ENCODE peak calls at places on chromosomes 11 and 22, in four cellular contexts. X is IMR-90, A is K562, C is keratinocyte. M is an unnamed sample. For H3K9me1, the result is how much of the 10 kb centered on the place peaks cover.

GRCh38 chr11:119006696-119007095 is 8.8 kb downstream of the CENATAC start:
- DNase-seq in X (no peak), A (no peak), C (no peak), M (no peak)

GRCh38 chr22:19061471-19062138 is 60.6 kb downstream of the DGCR2 start:
- DNase-seq in X (no peak), A (no peak), C (no peak), M (no peak)

GRCh38 chr22:37661160-37661924 is 2.8 kb downstream of the PDXP start:
- DNase-seq in X (peak), A (no peak), C (no peak), M (no peak)

GRCh38 chr22:50015451-50016307 is 3.1 kb upstream of the IL17REL start:
- DNase-seq in X (no peak), A (no peak), C (no peak), M (no peak)

GRCh38 chr22:17260950-17261349 is 41.7 kb upstream of the ADA2 start:
- DNase-seq in X (no peak), A (no peak), C (no peak), M (no peak)

GRCh38 chr22:20141186-20142077 is 9.4 kb downstream of the CCDC188 start:
- DNase-seq in X (peak), A (no peak), C (no peak), M (no peak)

GRCh38 chr11:26227311-26227710 is 104.6 kb upstream of the ANO3 start:
- DNase-seq in X (peak), A (no peak), C (peak), M (peak)

GRCh38 chr11:115286614-115287013 is 217.6 kb downstream of the CADM1 start:
- DNase-seq in X (no peak), A (no peak), C (no peak), M (no peak)

GRCh38 chr11:9003573-9004309 is at the start of gene NRIP3:
- DNase-seq in X (peak), A (peak), C (no peak), M (peak)

GRCh38 chr11:66126808-66127555 is 56.9 kb downstream of the PACS1 start:
- DNase-seq in X (peak), A (no peak), C (peak), M (peak)

GRCh38 chr22:47788461-47788860 is 1026.0 kb downstream of the TBC1D22A start:
- DNase-seq in X (no peak), A (no peak), C (no peak), M (no peak)

GRCh38 chr11:132858203-132858602 is 674.1 kb downstream of the OPCML start:
- DNase-seq in X (peak), A (no peak), C (no peak), M (no peak)

GRCh38 chr22:30609260-30610185 is 2.5 kb downstream of the TCN2 start:
- DNase-seq in X (peak), A (peak), C (no peak), M (peak)

GRCh38 chr11:68978626-68978930 is 2.2 kb downstream of the MRGPRD start:
- DNase-seq in X (no peak), A (no peak), C (no peak), M (no peak)

GRCh38 chr11:1744137-1744878 is 6.1 kb downstream of the IFITM10 start:
- DNase-seq in X (no peak), A (no peak), C (no peak), M (no peak)

GRCh38 chr11:32154275-32154674 is 63.4 kb downstream of the RCN1 start:
- DNase-seq in X (peak), A (no peak), C (no peak), M (peak)

GRCh38 chr11:116300252-116300651 is 472.5 kb downstream of the BUD13 start:
- DNase-seq in X (no peak), A (no peak), C (no peak), M (no peak)

GRCh38 chr11:32469791-32470190 is 34.5 kb upstream of the WT1 start:
- DNase-seq in X (no peak), A (no peak), C (no peak), M (no peak)

GRCh38 chr11:62508336-62509058 is 38.1 kb downstream of the AHNAK start:
- DNase-seq in X (peak), A (peak), C (no peak), M (peak)

GRCh38 chr11:66467034-66467659 is 442 bp downstream of the PELI3 start:
- DNase-seq in X (peak), A (no peak), C (no peak), M (peak)

GRCh38 chr22:28438183-28438778 is 241.4 kb downstream of the TTC28 start:
- DNase-seq in X (no peak), A (no peak), C (no peak), M (no peak)

GRCh38 chr22:25199726-25200520 is at the start of gene CRYBB3:
- DNase-seq in X (no peak), A (no peak), C (no peak), M (no peak)

GRCh38 chr22:47328550-47329243 is 566.2 kb downstream of the TBC1D22A start:
- DNase-seq in X (peak), A (peak), C (peak), M (peak)

GRCh38 chr11:68463714-68464113 is 3.2 kb downstream of the PPP6R3 start:
- DNase-seq in X (no peak), A (no peak), C (no peak), M (no peak)

GRCh38 chr11:64081663-64082442 is 46.1 kb downstream of the FLRT1 start:
- DNase-seq in X (no peak), A (no peak), C (no peak), M (no peak)

GRCh38 chr11:86955674-86956522 is 703 bp upstream of the FZD4 start:
- DNase-seq in X (peak), A (peak), C (no peak), M (peak)

GRCh38 chr11:68047437-68048290 is 8.8 kb downstream of the TCIRG1 start:
- DNase-seq in X (no peak), A (no peak), C (no peak), M (no peak)

DNA sequence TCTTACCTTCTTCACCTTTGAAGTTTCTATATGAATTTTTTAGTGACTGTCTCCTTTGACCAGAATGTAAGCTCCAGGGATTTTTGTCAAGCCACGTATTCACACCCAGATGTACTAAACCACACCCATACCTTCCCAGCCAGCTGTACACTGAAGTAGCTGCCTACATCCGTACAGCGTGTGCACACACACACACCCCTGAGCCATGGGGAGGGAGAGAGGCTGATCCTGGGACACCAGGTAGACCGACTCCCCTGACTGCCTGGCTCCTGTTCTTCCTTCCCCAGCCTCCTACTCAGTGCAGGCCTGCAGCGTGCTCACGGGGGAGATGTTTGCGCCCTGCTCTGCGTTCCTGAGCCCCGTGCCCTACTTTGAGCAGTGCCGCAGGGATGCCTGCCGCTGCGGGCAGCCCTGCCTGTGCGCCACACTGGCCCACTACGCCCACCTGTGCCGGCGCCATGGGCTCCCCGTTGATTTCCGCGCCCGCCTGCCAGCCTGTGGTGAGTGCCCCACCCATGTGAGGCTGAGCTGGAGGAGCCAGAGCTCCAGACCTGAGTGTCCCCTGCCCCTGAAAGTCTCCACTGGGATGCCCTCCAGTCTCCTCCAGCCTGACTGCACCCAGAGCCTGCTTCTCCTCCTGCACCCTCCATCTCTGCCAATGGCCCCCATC is 25.9 kb downstream of the OTOG start:
- DNase-seq in X (no peak), A (no peak), C (no peak), M (no peak)
- H3K9me1 ChIP-seq in X (under half), A (under half), C (under half), M (under half)

DNA sequence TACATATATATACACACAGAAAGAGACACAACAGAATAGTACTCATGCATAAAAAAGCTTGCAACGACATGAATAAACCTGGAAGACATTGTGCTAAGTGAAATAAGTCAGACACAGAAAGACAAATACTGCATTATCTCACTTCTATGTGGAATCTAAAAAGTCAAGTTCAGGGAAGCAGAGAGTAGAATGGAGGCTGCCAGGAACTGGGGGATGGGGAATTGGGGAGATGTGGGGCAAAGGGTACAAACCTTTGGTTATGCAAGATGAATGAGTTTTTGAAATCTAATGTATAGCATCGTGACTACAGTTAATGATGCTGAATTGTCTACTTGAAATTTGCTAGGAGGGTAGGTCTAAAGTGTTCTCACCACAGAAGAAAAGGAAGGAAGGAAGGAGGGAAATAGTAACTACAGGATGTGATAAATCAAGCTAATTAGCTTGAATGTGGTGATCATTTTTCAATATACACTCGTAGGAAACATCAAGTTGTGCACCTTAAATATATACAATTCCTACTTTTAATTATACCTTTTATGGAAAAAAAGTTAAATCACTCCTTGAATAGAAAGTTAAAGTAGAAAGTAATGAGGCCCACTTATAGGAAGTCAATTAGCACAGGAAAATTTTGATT is 33.8 kb downstream of the MMP13 start:
- DNase-seq in X (no peak), A (no peak), C (no peak), M (no peak)
- H3K9me1 ChIP-seq in X (under half), A (under half), C (under half), M (under half)

GRCh38 chr11:47857485-47858168 is 9.5 kb upstream of the NUP160 start:
- DNase-seq in X (no peak), A (no peak), C (no peak), M (no peak)

GRCh38 chr11:47858169-47858543 is 10.0 kb upstream of the NUP160 start:
- DNase-seq in X (peak), A (no peak), C (no peak), M (peak)

GRCh38 chr11:47852053-47852452 is 3.9 kb upstream of the NUP160 start:
- DNase-seq in X (no peak), A (no peak), C (no peak), M (no peak)

GRCh38 chr11:47856186-47856585 is 8.0 kb upstream of the NUP160 start:
- DNase-seq in X (peak), A (peak), C (no peak), M (no peak)

DNA sequence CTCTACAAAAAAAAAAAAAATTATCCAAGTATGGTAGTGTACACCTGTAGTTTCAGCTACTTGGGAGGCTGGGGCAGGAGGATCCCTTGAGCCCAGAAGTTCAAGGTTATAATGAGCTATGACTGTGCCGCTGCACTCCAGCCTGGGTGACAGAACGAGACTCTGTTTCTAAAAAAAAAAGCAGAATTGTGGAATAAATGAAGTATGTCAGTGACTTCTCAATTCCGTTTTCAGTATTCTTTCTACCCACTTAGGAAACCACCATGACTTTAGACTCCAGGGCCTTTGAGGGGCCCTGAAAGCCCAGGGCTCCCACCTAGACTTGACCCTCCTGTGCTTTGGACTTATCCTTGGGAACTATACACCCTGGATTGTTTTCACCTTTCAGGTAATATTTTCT is 6.5 kb upstream of the NUP160 start:
- DNase-seq in X (no peak), A (no peak), C (no peak), M (no peak)
- H3K9me1 ChIP-seq in X (under half), A (under half), C (under half), M (under half)

DNA sequence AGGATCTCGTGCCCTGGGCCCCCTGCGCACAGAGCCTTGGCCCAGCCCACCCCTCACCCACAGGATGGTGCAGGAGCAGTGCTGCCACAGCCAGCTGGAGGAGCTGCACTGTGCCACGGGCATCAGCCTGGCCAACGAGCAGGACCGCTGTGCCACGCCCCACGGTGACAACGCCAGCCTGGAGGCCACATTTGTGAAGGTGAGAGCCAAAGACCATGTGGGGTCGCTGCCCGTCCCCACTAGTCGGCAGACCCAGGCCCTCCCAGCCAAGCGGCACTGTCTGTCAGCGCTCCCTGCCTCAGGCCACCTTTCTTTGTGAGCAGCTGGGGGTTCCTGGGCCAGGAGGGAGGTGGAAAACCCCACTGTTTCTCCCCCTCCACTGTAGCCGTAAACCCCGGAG is 22.8 kb downstream of the FBLN1 start:
- DNase-seq in X (no peak), A (no peak), C (no peak), M (no peak)
- H3K9me1 ChIP-seq in X (under half), A (under half), C (under half), M (under half)

GRCh38 chr11:85813721-85814120 is 2.8 kb upstream of the SYTL2 start:
- DNase-seq in X (no peak), A (no peak), C (no peak), M (no peak)
- H3K9me1 ChIP-seq in X (under half), A (under half), C (under half), M (under half)